ENCODE peak calls at places on chromosomes 11 and 22, in six cellular contexts. One of them, this sample, is unnamed.

GRCh38 chr11:12240669-12241068 is 130.3 kb downstream of the MICAL2 start:
- DNase-seq in uterus: no peak
- DNase-seq in NCI-H1436: no peak
- DNase-seq in lower leg skin: no peak
- DNase-seq in iPS-NIHi11: no peak
- DNase-seq in iris pigment epithelial cell: no peak
- DNase-seq in this sample: no peak

GRCh38 chr11:119641991-119642745 is 86.8 kb downstream of the NECTIN1 start:
- DNase-seq in uterus: no peak
- DNase-seq in NCI-H1436: peak; percentile 39
- DNase-seq in lower leg skin: no peak
- DNase-seq in iPS-NIHi11: peak; percentile 76
- DNase-seq in iris pigment epithelial cell: peak; percentile 37
- DNase-seq in this sample: peak; percentile 35

GRCh38 chr11:61897387-61898246 is 6.3 kb upstream of the FADS3 start:
- DNase-seq in uterus: peak; percentile 83
- DNase-seq in NCI-H1436: peak; percentile 66
- DNase-seq in lower leg skin: peak; percentile 95
- DNase-seq in iPS-NIHi11: peak; percentile 93
- DNase-seq in iris pigment epithelial cell: peak; percentile 47
- DNase-seq in this sample: peak; percentile 76

GRCh38 chr11:563812-564578 is 3.2 kb downstream of the RASSF7 start:
- DNase-seq in uterus: no peak
- DNase-seq in NCI-H1436: no peak
- DNase-seq in lower leg skin: no peak
- DNase-seq in iPS-NIHi11: no peak
- DNase-seq in iris pigment epithelial cell: no peak
- DNase-seq in this sample: no peak

GRCh38 chr11:3006505-3007260 is 14.6 kb upstream of the NAP1L4 start:
- DNase-seq in uterus: no peak
- DNase-seq in NCI-H1436: no peak
- DNase-seq in lower leg skin: no peak
- DNase-seq in iPS-NIHi11: peak; percentile 53
- DNase-seq in iris pigment epithelial cell: no peak
- DNase-seq in this sample: no peak

GRCh38 chr22:23037429-23038333 is 32.6 kb upstream of the GNAZ start:
- DNase-seq in uterus: no peak
- DNase-seq in NCI-H1436: no peak
- DNase-seq in lower leg skin: no peak
- DNase-seq in iPS-NIHi11: no peak
- DNase-seq in iris pigment epithelial cell: no peak
- DNase-seq in this sample: no peak

GRCh38 chr11:34417203-34417602 is 21.5 kb upstream of the CAT start:
- DNase-seq in uterus: no peak
- DNase-seq in NCI-H1436: no peak
- DNase-seq in lower leg skin: no peak
- DNase-seq in iPS-NIHi11: no peak
- DNase-seq in iris pigment epithelial cell: no peak
- DNase-seq in this sample: no peak

GRCh38 chr11:10387209-10388083 is 67.6 kb upstream of the AMPD3 start:
- DNase-seq in uterus: peak; percentile 84
- DNase-seq in NCI-H1436: no peak
- DNase-seq in lower leg skin: peak; percentile 93
- DNase-seq in iPS-NIHi11: no peak
- DNase-seq in iris pigment epithelial cell: peak; percentile 79
- DNase-seq in this sample: no peak

GRCh38 chr22:31271485-31271884 is 20.8 kb downstream of the PIK3IP1 start:
- DNase-seq in uterus: no peak
- DNase-seq in NCI-H1436: no peak
- DNase-seq in lower leg skin: no peak
- DNase-seq in iPS-NIHi11: no peak
- DNase-seq in iris pigment epithelial cell: peak; percentile 55
- DNase-seq in this sample: no peak

GRCh38 chr11:5618807-5619206 is 6.0 kb upstream of the TRIM34 start:
- DNase-seq in uterus: no peak
- DNase-seq in NCI-H1436: no peak
- DNase-seq in lower leg skin: no peak
- DNase-seq in iPS-NIHi11: no peak
- DNase-seq in iris pigment epithelial cell: peak; percentile 86
- DNase-seq in this sample: no peak

GRCh38 chr11:19185036-19185435 is 16.7 kb downstream of the CSRP3 start:
- DNase-seq in uterus: no peak
- DNase-seq in NCI-H1436: no peak
- DNase-seq in lower leg skin: no peak
- DNase-seq in iPS-NIHi11: no peak
- DNase-seq in iris pigment epithelial cell: no peak
- DNase-seq in this sample: no peak

GRCh38 chr11:46066335-46066734 is 54.9 kb downstream of the PHF21A start:
- DNase-seq in uterus: no peak
- DNase-seq in NCI-H1436: no peak
- DNase-seq in lower leg skin: no peak
- DNase-seq in iPS-NIHi11: no peak
- DNase-seq in iris pigment epithelial cell: no peak
- DNase-seq in this sample: no peak

GRCh38 chr22:24230911-24231656 is 13.8 kb downstream of the GGT5 start:
- DNase-seq in uterus: no peak
- DNase-seq in NCI-H1436: peak; percentile 17
- DNase-seq in lower leg skin: no peak
- DNase-seq in iPS-NIHi11: peak; percentile 92
- DNase-seq in iris pigment epithelial cell: no peak
- DNase-seq in this sample: peak; percentile 52

GRCh38 chr22:38871360-38872171 is 450 bp downstream of the CBX6 start:
- DNase-seq in uterus: no peak
- DNase-seq in NCI-H1436: no peak
- DNase-seq in lower leg skin: peak; percentile 89
- DNase-seq in iPS-NIHi11: no peak
- DNase-seq in iris pigment epithelial cell: peak; percentile 18
- DNase-seq in this sample: no peak

GRCh38 chr11:79198898-79199250 is 242.0 kb downstream of the TENM4 start:
- DNase-seq in uterus: no peak
- DNase-seq in NCI-H1436: no peak
- DNase-seq in lower leg skin: no peak
- DNase-seq in iPS-NIHi11: no peak
- DNase-seq in iris pigment epithelial cell: peak; percentile 54
- DNase-seq in this sample: no peak

GRCh38 chr11:119486691-119487259 is 63.8 kb upstream of the THY1 start:
- DNase-seq in uterus: peak; percentile 7
- DNase-seq in NCI-H1436: no peak
- DNase-seq in lower leg skin: peak; percentile 78
- DNase-seq in iPS-NIHi11: no peak
- DNase-seq in iris pigment epithelial cell: no peak
- DNase-seq in this sample: no peak

GRCh38 chr22:19568337-19569311 is 44.4 kb upstream of the CLDN5 start:
- DNase-seq in uterus: no peak
- DNase-seq in NCI-H1436: no peak
- DNase-seq in lower leg skin: no peak
- DNase-seq in iPS-NIHi11: no peak
- DNase-seq in iris pigment epithelial cell: peak; percentile 94
- DNase-seq in this sample: no peak

GRCh38 chr11:61061081-61061826 is 41.0 kb upstream of the CD5 start:
- DNase-seq in uterus: no peak
- DNase-seq in NCI-H1436: no peak
- DNase-seq in lower leg skin: peak; percentile 85
- DNase-seq in iPS-NIHi11: no peak
- DNase-seq in iris pigment epithelial cell: peak; percentile 19
- DNase-seq in this sample: peak; percentile 96

GRCh38 chr11:110712643-110713468 is 619 bp upstream of the ARHGAP20 start:
- DNase-seq in uterus: peak; percentile 17
- DNase-seq in NCI-H1436: no peak
- DNase-seq in lower leg skin: no peak
- DNase-seq in iPS-NIHi11: peak; percentile 13
- DNase-seq in iris pigment epithelial cell: peak; percentile 76
- DNase-seq in this sample: no peak

GRCh38 chr11:119065369-119065768 is 2.2 kb upstream of the VPS11 start:
- DNase-seq in uterus: no peak
- DNase-seq in NCI-H1436: no peak
- DNase-seq in lower leg skin: no peak
- DNase-seq in iPS-NIHi11: peak; percentile 33
- DNase-seq in iris pigment epithelial cell: peak; percentile 49
- DNase-seq in this sample: peak; percentile 64

GRCh38 chr11:92969293-92969633 is 188 bp upstream of the MTNR1B start:
- DNase-seq in uterus: no peak
- DNase-seq in NCI-H1436: no peak
- DNase-seq in lower leg skin: no peak
- DNase-seq in iPS-NIHi11: no peak
- DNase-seq in iris pigment epithelial cell: no peak
- DNase-seq in this sample: no peak

GRCh38 chr11:76984741-76985140 is 49.5 kb upstream of the B3GNT6 start:
- DNase-seq in uterus: no peak
- DNase-seq in NCI-H1436: no peak
- DNase-seq in lower leg skin: no peak
- DNase-seq in iPS-NIHi11: peak; percentile 16
- DNase-seq in iris pigment epithelial cell: no peak
- DNase-seq in this sample: no peak

GRCh38 chr11:12390258-12390657 is 12.9 kb downstream of the PARVA start:
- DNase-seq in uterus: no peak
- DNase-seq in NCI-H1436: no peak
- DNase-seq in lower leg skin: no peak
- DNase-seq in iPS-NIHi11: no peak
- DNase-seq in iris pigment epithelial cell: no peak
- DNase-seq in this sample: no peak

GRCh38 chr11:78789365-78789764 is 214.7 kb upstream of the NARS2 start:
- DNase-seq in uterus: no peak
- DNase-seq in NCI-H1436: no peak
- DNase-seq in lower leg skin: no peak
- DNase-seq in iPS-NIHi11: no peak
- DNase-seq in iris pigment epithelial cell: no peak
- DNase-seq in this sample: no peak

This sample was measured in GM12865.